ENCODE peak calls at places on chromosomes 5 and 9, in six cellular contexts. L is HepG2, D is IMR-90, B is uterus, H is astrocyte, P is body of pancreas. X is an unnamed sample.

GRCh38 chr9:21017092-21017491 is 14.3 kb downstream of the HACD4 start:
- DNase-seq in H (peak; percentile 56), D (peak; percentile 94), L (no peak), B (no peak), P (no peak), X (no peak)

GRCh38 chr5:14491505-14491904 is 90.1 kb upstream of the OTULINL start:
- DNase-seq in H (peak; percentile 36), L (no peak), P (no peak), D (peak; percentile 75), B (no peak), X (no peak)

GRCh38 chr9:88084816-88085215 is 53.5 kb downstream of the SPATA31C2 start:
- DNase-seq in D (no peak), P (no peak), B (no peak), H (no peak), L (no peak), X (no peak)

GRCh38 chr9:73807956-73808355 is 656.3 kb downstream of the ANXA1 start:
- DNase-seq in P (no peak), H (peak; percentile 52), B (no peak), D (no peak), L (no peak), X (no peak)

GRCh38 chr9:124894741-124895170 is 32.8 kb downstream of the ARPC5L start:
- DNase-seq in H (peak; percentile 26), B (no peak), P (no peak), L (peak; percentile 12), D (peak; percentile 55), X (peak; percentile 43)

GRCh38 chr9:87676976-87677775 is 48.7 kb upstream of the CTSL start:
- DNase-seq in D (peak; percentile 4), B (no peak), P (no peak), H (no peak), L (no peak), X (no peak)

GRCh38 chr9:82912639-82913038 is 150.3 kb downstream of the RASEF start:
- DNase-seq in P (no peak), L (no peak), D (no peak), H (no peak), B (no peak), X (no peak)

GRCh38 chr5:148626986-148627385 is 27.3 kb downstream of the HTR4 start:
- DNase-seq in B (no peak), H (no peak), P (no peak), D (no peak), L (no peak), X (no peak)

GRCh38 chr9:86983260-86984255 is 36.3 kb upstream of the GAS1 start:
- DNase-seq in H (peak; percentile 84), P (peak; percentile 16), D (peak; percentile 99), B (peak; percentile 53), L (no peak), X (no peak)

GRCh38 chr5:54829102-54829501 is 156.3 kb downstream of the ESM1 start:
- DNase-seq in H (no peak), L (no peak), B (no peak), P (no peak), D (no peak), X (no peak)

GRCh38 chr5:58680503-58680902 is 97.6 kb downstream of the RAB3C start:
- DNase-seq in P (no peak), D (no peak), H (no peak), L (no peak), B (no peak), X (no peak)

GRCh38 chr5:134101686-134102439 is 12.6 kb upstream of the TCF7 start:
- DNase-seq in D (no peak), H (no peak), L (peak; percentile 58), B (peak; percentile 43), P (peak; percentile 65), X (peak; percentile 73)

GRCh38 chr5:160699301-160699700 is 152.7 kb downstream of the ATP10B start:
- DNase-seq in H (no peak), P (no peak), D (no peak), B (no peak), L (no peak), X (no peak)

GRCh38 chr9:134965851-134966250 is 48.1 kb upstream of the FCN1 start:
- DNase-seq in B (no peak), H (no peak), L (no peak), P (no peak), D (no peak), X (no peak)

GRCh38 chr5:168209987-168210386 is 81.5 kb upstream of the WWC1 start:
- DNase-seq in L (no peak), H (no peak), B (no peak), D (no peak), P (no peak), X (no peak)

GRCh38 chr9:98428452-98428851 is 173.0 kb upstream of the TBC1D2 start:
- DNase-seq in P (no peak), L (no peak), B (no peak), H (no peak), D (no peak), X (no peak)

GRCh38 chr5:127076730-127077129 is 3.4 kb upstream of the C5orf63 start:
- DNase-seq in P (no peak), L (no peak), D (peak; percentile 53), H (peak; percentile 20), B (no peak), X (no peak)

DNA sequence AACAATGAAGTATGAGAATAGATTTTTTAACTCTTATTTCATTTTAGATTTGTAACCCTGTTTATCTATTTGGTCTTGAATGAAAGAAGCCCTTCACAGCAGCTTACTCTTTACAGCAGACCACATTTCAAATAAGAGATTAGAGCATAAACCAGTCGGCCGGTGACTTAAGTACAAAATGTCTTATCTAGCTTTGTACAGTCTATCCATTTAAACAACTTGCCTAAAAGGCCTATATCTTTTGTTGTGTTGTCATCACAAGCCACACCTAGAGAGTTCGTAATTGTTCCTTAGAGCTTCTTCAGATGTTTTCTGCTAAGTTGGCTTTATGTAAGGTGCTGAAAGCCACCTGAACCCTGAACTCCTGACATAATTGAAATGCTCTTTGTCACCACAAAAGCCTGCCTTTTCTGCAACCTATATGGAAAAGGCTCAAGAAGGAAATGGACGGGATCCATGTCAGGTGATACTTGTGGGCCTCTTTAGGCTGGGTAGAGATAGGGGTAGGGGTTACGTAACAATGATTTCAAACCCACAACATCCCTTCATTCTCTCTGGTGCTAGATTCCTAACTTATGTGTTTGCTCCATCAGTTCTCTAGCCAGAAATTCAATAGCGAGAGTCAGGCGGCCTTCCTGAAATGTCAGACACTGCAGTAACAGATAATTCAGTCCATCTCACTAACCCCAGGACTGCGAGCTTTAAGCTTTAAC is 162.6 kb downstream of the CD180 start:
- DNase-seq in P (no peak), D (no peak), L (peak; percentile 40), H (peak; percentile 54), B (no peak), X (peak; percentile 64)
- H3K4me1 ChIP-seq in P (peaks cover 14% of the 10 kb centered on the region), D (peaks cover 16% of the 10 kb centered on the region), L (peaks cover 27% of the 10 kb centered on the region), H (peaks cover 39% of the 10 kb centered on the region), B (no peaks in the 10 kb centered on the region), X (peaks cover 65% of the 10 kb centered on the region)

GRCh38 chr9:130663258-130664171 is 879 bp upstream of the PRDM12 start:
- DNase-seq in P (no peak), H (no peak), L (no peak), B (no peak), D (no peak), X (no peak)
- H3K27me3 ChIP-seq in P (peaks cover 4% of the 10 kb centered on the region), H (peaks cover 73% of the 10 kb centered on the region), L (peaks cover 96% of the 10 kb centered on the region), B (peaks cover 74% of the 10 kb centered on the region), D (peaks cover 98% of the 10 kb centered on the region), X (peaks cover 6% of the 10 kb centered on the region)

GRCh38 chr5:137891849-137892248 is 2.6 kb downstream of the PKD2L2 start:
- DNase-seq in D (no peak), H (no peak), B (no peak), L (peak; percentile 7), P (no peak), X (peak; percentile 20)
- TF ChIP-seq CTCF in D (no peak), H (no peak), B (no peak), L (no peak), P (no peak), X (no peak)

DNA sequence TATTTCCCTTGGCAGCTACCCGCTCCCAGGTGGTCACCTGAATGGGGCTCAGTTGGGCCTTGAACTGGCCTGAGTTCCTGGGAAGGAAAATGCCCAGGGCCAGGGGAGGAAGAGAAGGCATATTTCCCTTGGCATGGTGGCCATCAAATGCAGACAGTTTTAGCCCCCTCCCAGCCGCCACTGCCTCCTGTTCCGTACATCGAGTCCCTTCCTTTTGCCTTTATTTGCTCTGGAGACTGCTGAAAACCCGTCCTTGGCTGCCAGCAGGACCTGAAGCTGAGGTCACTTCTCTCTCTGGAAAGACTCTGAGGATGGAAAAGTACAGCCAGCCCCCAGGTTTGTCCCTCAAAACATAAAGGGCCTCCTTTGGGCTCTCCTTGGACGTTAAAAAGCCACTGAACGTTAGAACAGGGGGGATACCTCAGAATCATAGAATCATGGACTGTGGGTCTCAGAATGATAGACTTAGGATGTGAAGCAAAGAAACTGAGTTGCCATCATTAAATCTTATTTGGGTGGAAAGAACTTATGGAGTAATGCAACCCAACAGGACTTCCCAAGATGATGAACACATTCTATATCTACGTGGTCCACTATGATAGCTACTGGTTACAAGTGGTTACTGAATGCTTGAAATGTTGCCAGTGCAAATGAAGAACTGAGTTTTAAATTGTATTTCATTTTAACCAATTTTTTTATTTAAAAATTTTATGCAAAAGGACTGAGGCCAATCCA is 7.1 kb downstream of the SPARC start:
- DNase-seq in L (no peak), H (no peak), D (no peak), P (no peak), B (no peak), X (no peak)
- H3K4me1 ChIP-seq in L (peaks cover 2% of the 10 kb centered on the region), H (peaks cover 97% of the 10 kb centered on the region), D (peaks cover 59% of the 10 kb centered on the region), P (no peaks in the 10 kb centered on the region), B (peaks cover 31% of the 10 kb centered on the region), X (peaks cover 16% of the 10 kb centered on the region)

GRCh38 chr5:73229271-73229670 is 56.3 kb downstream of the TMEM174 start:
- DNase-seq in H (peak; percentile 54), D (peak; percentile 67), B (no peak), P (no peak), L (no peak), X (no peak)
- H3K27me3 ChIP-seq in H (peaks cover 10% of the 10 kb centered on the region), D (no peaks in the 10 kb centered on the region), B (peaks cover 50% of the 10 kb centered on the region), P (no peaks in the 10 kb centered on the region), L (peaks cover 43% of the 10 kb centered on the region), X (no peaks in the 10 kb centered on the region)

X was measured in Caco-2.